ENCODE peak calls at places on chromosomes 1 and 21, in ten cellular contexts. C, H, S, B, U, G, K, P, J and N are unnamed samples. For H3K4me1, the result is how much of the 10 kb centered on the place peaks cover.

GRCh38 chr1:107648071-107648470 is 316.9 kb downstream of the VAV3 start:
- DNase-seq in C (no peak), H (no peak), S (peak), B (no peak), U (no peak), G (peak), K (no peak), P (no peak), J (peak), N (peak)

GRCh38 chr1:12422488-12422887 is 192.7 kb downstream of the VPS13D start:
- DNase-seq in C (no peak), H (no peak), S (no peak), B (no peak), U (no peak), G (no peak), K (peak), P (no peak), J (no peak), N (no peak)

GRCh38 chr1:169833179-169833901 is 38.6 kb upstream of the METTL18 start:
- DNase-seq in C (no peak), H (no peak), S (no peak), B (no peak), U (no peak), G (peak), K (no peak), P (no peak), J (no peak), N (no peak)

GRCh38 chr1:69494171-69494570 is 73.6 kb upstream of the LRRC7 start:
- DNase-seq in C (no peak), H (no peak), S (peak), B (peak), U (no peak), G (no peak), K (no peak), P (no peak), J (peak), N (no peak)

GRCh38 chr1:28642056-28642846 is 616 bp downstream of the TAF12 start:
- DNase-seq in C (no peak), H (no peak), S (no peak), B (no peak), U (peak), G (peak), K (no peak), P (no peak), J (peak), N (peak)

GRCh38 chr1:39539252-39539790 is 37.3 kb downstream of the PABPC4 start:
- DNase-seq in C (peak), H (peak), S (peak), B (peak), U (peak), G (peak), K (peak), P (peak), J (peak), N (peak)

GRCh38 chr21:46475296-46475695 is 16.6 kb downstream of the DIP2A start:
- DNase-seq in C (no peak), H (no peak), S (no peak), B (no peak), U (no peak), G (no peak), K (no peak), P (no peak), J (no peak), N (peak)

GRCh38 chr1:83846138-83846537 is 152.8 kb downstream of the TTLL7 start:
- DNase-seq in C (no peak), H (no peak), S (no peak), B (no peak), U (no peak), G (no peak), K (peak), P (no peak), J (no peak), N (no peak)

GRCh38 chr1:112687785-112688496 is 13.5 kb downstream of the MOV10 start:
- DNase-seq in C (no peak), H (no peak), S (no peak), B (no peak), U (no peak), G (no peak), K (no peak), P (no peak), J (no peak), N (no peak)

GRCh38 chr1:54985556-54985955 is 5.1 kb downstream of the TMEM61 start:
- DNase-seq in C (no peak), H (no peak), S (no peak), B (no peak), U (no peak), G (no peak), K (no peak), P (no peak), J (no peak), N (no peak)

GRCh38 chr1:12174789-12175455 is 8.1 kb downstream of the TNFRSF1B start:
- DNase-seq in C (peak), H (no peak), S (no peak), B (peak), U (no peak), G (no peak), K (peak), P (peak), J (no peak), N (no peak)

GRCh38 chr1:11502516-11502915 is 23.6 kb downstream of the DISP3 start:
- DNase-seq in C (no peak), H (no peak), S (no peak), B (no peak), U (no peak), G (no peak), K (no peak), P (no peak), J (no peak), N (no peak)

GRCh38 chr1:24154215-24154614 is 11.3 kb upstream of the IL22RA1 start:
- DNase-seq in C (peak), H (no peak), S (no peak), B (no peak), U (no peak), G (no peak), K (peak), P (peak), J (no peak), N (no peak)
- H3K9ac ChIP-seq in C (no peak), H (no peak), S (no peak), B (no peak), U (no peak), G (no peak), K (no peak), P (no peak), J (no peak), N (no peak)

DNA sequence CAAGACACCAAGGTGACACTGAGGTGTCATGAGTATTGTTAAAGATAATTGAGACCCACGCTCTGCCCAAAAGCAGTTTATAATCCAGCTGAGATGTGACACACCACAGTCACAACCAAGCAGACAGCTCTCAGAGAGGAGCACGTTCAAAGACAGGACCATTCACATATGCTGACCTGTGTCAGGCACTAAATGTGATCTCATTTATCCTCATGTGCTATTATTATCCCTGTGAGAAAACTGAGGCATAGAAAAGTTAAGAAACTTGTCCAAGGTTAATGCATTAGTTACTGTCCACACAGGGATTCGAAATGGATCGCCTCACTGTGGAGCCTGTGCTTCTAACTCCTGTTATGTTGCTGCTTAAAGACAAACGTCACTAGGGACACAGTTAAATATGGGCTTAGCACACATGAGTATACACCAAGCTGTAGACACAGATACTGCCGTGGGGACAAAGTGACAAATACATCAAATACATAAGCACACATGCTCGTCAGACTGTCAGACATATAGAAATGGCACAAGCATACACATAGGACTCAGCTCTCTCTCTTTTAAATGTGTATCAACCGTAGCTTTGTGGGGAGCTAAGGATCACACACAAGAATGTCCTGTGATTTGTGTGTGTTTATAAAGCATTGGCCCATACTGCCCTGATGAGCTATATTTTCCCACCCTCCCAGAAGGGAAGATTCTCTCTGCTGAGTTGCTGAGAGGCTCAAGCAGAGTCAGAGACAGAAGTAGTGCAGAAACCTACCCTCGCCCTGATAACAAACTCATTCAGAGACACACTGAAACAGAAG is 3.5 kb upstream of the IGSF8 start:
- DNase-seq in C (no peak), H (no peak), S (no peak), B (peak), U (no peak), G (peak), K (no peak), P (no peak), J (no peak), N (no peak)
- H3K4me1 ChIP-seq in C (under half), H (under half), S (under half), B (under half), U (under half), G (under half), K (under half), P (under half), J (under half), N (under half)

GRCh38 chr1:44646276-44646675 is 28.0 kb downstream of the TMEM53 start:
- DNase-seq in C (no peak), H (no peak), S (peak), B (no peak), U (no peak), G (peak), K (no peak), P (no peak), J (no peak), N (no peak)
- H3K9ac ChIP-seq in C (no peak), H (no peak), S (no peak), B (peak), U (no peak), G (no peak), K (no peak), P (no peak), J (no peak), N (peak)

GRCh38 chr1:31570906-31571305 is 5.4 kb upstream of the TINAGL1 start:
- DNase-seq in C (no peak), H (no peak), S (no peak), B (peak), U (no peak), G (no peak), K (no peak), P (no peak), J (no peak), N (no peak)
- H3K4me1 ChIP-seq in C (under half), H (under half), S (under half), B (under half), U (under half), G (under half), K (under half), P (under half), J (under half), N (under half)

GRCh38 chr1:229336345-229336744 is 6.5 kb downstream of the CCSAP start:
- DNase-seq in C (no peak), H (no peak), S (no peak), B (no peak), U (no peak), G (no peak), K (no peak), P (no peak), J (no peak), N (no peak)
- H3K9ac ChIP-seq in C (no peak), H (no peak), S (no peak), B (no peak), U (no peak), G (no peak), K (no peak), P (no peak), J (no peak), N (no peak)

DNA sequence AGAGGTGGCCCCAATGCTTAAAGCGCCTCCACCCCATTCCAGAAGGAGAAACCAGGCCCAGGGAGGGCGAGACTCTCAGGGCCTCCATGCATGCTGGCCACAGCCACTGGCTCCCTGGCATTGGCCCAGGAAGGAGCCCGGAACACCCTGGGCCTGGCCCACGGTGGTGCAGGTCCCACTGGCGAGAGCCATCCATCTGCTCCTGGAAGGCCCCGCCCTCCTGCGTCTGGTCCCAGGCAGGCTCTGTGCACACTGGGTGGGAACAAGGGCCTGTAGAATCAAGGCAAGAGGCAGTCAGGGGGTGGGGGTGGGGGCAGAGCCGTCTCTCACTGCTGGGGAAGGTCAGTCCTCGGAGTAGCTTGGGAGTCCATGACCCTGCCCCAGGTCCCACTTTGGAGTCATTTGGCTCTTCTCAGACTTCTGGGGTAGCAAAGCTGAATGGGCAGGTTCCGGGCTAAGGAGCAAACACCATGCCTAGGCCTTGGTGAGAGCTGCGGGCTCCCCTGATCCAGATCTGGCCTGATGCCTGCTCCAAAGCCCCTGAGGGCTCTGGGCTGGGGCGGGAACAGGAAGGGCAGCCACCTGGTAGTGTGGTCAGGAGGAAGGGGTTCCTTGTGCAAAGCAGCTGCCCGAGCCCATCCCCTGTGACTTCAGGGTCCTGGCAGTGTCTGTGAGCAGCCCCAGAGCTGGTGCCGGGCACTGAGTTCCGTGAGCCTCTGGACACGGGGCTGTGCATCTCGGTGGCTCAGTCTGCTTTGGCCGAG is 107.0 kb upstream of the ARHGEF16 start:
- DNase-seq in C (no peak), H (no peak), S (no peak), B (no peak), U (no peak), G (no peak), K (no peak), P (no peak), J (no peak), N (no peak)
- H3K4me1 ChIP-seq in C (under half), H (under half), S (under half), B (under half), U (under half), G (under half), K (under half), P (under half), J (under half), N (under half)

GRCh38 chr21:17668479-17668878 is 55.8 kb upstream of the BTG3 start:
- DNase-seq in C (no peak), H (no peak), S (no peak), B (no peak), U (no peak), G (no peak), K (no peak), P (no peak), J (no peak), N (no peak)

GRCh38 chr21:17679002-17679600 is 66.4 kb upstream of the BTG3 start:
- DNase-seq in C (no peak), H (no peak), S (peak), B (peak), U (peak), G (peak), K (peak), P (no peak), J (peak), N (peak)

GRCh38 chr21:17671733-17672132 is 59.0 kb upstream of the BTG3 start:
- DNase-seq in C (no peak), H (no peak), S (no peak), B (no peak), U (no peak), G (no peak), K (no peak), P (no peak), J (no peak), N (no peak)

GRCh38 chr21:17673261-17674020 is 60.7 kb upstream of the BTG3 start:
- DNase-seq in C (no peak), H (no peak), S (no peak), B (no peak), U (peak), G (no peak), K (peak), P (no peak), J (peak), N (peak)

DNA sequence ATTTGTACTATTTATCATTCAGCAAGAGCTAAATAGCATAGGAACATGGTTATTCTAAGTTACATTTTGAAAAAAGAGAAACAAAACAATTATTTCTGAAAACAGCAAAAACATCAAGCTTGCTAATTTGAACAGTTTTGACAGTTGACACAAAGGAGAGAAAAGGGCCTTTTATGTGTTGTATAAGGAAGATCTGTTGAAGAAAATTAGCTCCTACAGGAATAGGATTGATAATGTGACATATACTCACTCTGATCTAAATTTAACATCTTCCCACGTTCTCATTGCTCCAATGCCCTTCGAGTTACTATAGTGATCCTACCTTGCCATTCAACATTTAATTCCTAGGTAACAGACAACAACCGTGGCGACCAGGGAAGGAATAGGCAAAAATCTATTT is 61.4 kb upstream of the BTG3 start:
- DNase-seq in C (no peak), H (no peak), S (no peak), B (no peak), U (no peak), G (no peak), K (no peak), P (no peak), J (no peak), N (no peak)
- H3K9ac ChIP-seq in C (no peak), H (no peak), S (no peak), B (peak), U (no peak), G (no peak), K (no peak), P (no peak), J (no peak), N (peak)

GRCh38 chr1:179871940-179872339 is 5.7 kb downstream of the TOR1AIP2 start:
- DNase-seq in C (no peak), H (no peak), S (no peak), B (no peak), U (no peak), G (no peak), K (no peak), P (no peak), J (no peak), N (no peak)
- H3K4me1 ChIP-seq in C (under half), H (under half), S (under half), B (under half), U (under half), G (under half), K (under half), P (under half), J (under half), N (under half)

DNA sequence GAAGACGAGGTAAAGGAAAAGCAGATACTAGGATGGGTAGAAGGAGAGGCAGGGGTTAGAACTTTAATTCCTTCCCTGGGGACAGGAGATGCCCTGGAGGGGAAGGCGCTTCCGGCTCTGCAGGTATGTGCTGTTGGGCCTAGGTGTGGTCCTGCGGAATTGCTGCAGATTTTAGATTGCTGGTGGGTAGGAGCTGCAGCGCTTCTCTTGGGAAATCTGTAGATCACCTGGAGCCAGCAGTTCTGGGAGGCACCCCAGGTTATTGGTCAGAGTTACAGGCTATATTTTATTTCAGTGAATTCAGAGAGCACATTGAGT is 1.1 kb downstream of the MGST3 start:
- DNase-seq in C (no peak), H (no peak), S (no peak), B (no peak), U (no peak), G (no peak), K (no peak), P (peak), J (no peak), N (no peak)
- H3K9ac ChIP-seq in C (peak), H (peak), S (peak), B (peak), U (peak), G (peak), K (peak), P (peak), J (peak), N (peak)

DNA sequence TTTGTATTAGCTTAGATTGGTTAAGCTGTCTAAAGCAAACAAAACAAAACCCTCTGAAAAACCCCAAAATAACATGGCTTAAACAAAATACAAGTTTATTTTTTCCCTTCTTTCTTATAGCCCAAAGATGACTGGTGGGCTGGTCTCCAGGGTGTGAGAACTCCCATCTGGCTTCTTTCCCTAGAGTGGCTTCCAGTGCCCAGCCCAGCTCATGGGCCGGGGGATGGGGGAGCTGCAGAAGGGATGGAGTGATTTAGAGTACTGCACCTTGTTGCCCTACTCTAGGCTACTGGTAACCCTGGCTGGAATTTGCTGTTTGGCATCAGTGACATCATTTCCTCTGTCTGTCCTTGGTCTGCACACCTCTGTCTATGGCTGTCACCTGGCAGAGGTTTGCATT is 223.0 kb downstream of the PBX1 start:
- DNase-seq in C (no peak), H (no peak), S (no peak), B (no peak), U (no peak), G (no peak), K (no peak), P (no peak), J (no peak), N (no peak)
- H3K4me1 ChIP-seq in C (under half), H (under half), S (under half), B (under half), U (under half), G (under half), K (under half), P (under half), J (under half), N (half or more)